ENCODE peak calls at places on chromosomes 4 and X, in seven cellular contexts. R is body of pancreas; C is CD4-positive, CD25-positive, alpha-beta regulatory T cell; M is left lung; Q is endothelial cell of umbilical vein; Y is aorta; Z is GM23248. J is an unnamed sample.

GRCh38 chrX:54540289-54540688 is 10.3 kb downstream of the GNL3L start:
- DNase-seq in M (no peak), R (no peak), C (no peak), Z (peak), Q (peak), Y (no peak), J (no peak)

GRCh38 chr4:108272566-108272965 is 103.8 kb upstream of the LEF1 start:
- DNase-seq in Z (no peak), C (no peak), Q (no peak), Y (no peak), R (no peak), M (no peak), J (no peak)

GRCh38 chrX:128460835-128461234 is 408.6 kb upstream of the ACTRT1 start:
- DNase-seq in M (no peak), R (no peak), C (no peak), Z (no peak), Y (no peak), Q (peak), J (no peak)

GRCh38 chr4:72313121-72313520 is 255.9 kb downstream of the ADAMTS3 start:
- DNase-seq in C (no peak), Z (peak), Q (no peak), R (no peak), Y (no peak), M (no peak), J (peak)

GRCh38 chrX:103101280-103102042 is 8.5 kb upstream of the NXF3 start:
- DNase-seq in Z (no peak), Y (no peak), Q (peak), M (no peak), C (no peak), R (peak), J (no peak)

GRCh38 chr4:40211224-40212185 is 14.7 kb downstream of the RHOH start:
- DNase-seq in C (no peak), Q (no peak), R (no peak), Y (no peak), Z (no peak), M (no peak), J (no peak)

GRCh38 chrX:107707866-107708265 is 67.7 kb downstream of the TSC22D3 start:
- DNase-seq in M (no peak), Z (no peak), Y (no peak), Q (no peak), R (no peak), C (no peak), J (no peak)

GRCh38 chr4:67036791-67037190 is 508.5 kb downstream of the CENPC start:
- DNase-seq in C (no peak), Z (no peak), M (no peak), Q (no peak), R (no peak), Y (no peak), J (no peak)

GRCh38 chr4:1871471-1872021 is 353 bp downstream of the NSD2 start:
- DNase-seq in Q (peak), Z (peak), Y (no peak), C (no peak), R (no peak), M (peak), J (peak)

GRCh38 chr4:7792616-7793015 is 147.0 kb downstream of the AFAP1 start:
- DNase-seq in Z (no peak), Y (no peak), R (no peak), C (no peak), Q (peak), M (no peak), J (no peak)

GRCh38 chr4:40164459-40164858 is 32.4 kb upstream of the RHOH start:
- DNase-seq in M (no peak), C (no peak), Q (no peak), R (no peak), Y (no peak), Z (no peak), J (no peak)

GRCh38 chrX:129768186-129768585 is 11.6 kb upstream of the SASH3 start:
- DNase-seq in C (no peak), Q (no peak), M (no peak), R (no peak), Z (no peak), Y (no peak), J (no peak)

GRCh38 chr4:9804918-9805317 is 23.5 kb downstream of the DRD5 start:
- DNase-seq in R (no peak), Z (peak), M (no peak), Y (no peak), C (no peak), Q (no peak), J (no peak)

GRCh38 chr4:176187610-176188009 is 7.8 kb downstream of the SPATA4 start:
- DNase-seq in M (no peak), Q (no peak), R (no peak), C (peak), Z (peak), Y (no peak), J (no peak)

GRCh38 chr4:3822230-3822947 is 56.2 kb downstream of the ADRA2C start:
- DNase-seq in R (no peak), M (no peak), Z (peak), C (no peak), Q (no peak), Y (no peak), J (no peak)

GRCh38 chr4:10716163-10716562 is 31.6 kb upstream of the CLNK start:
- DNase-seq in M (no peak), C (no peak), Q (no peak), Y (no peak), R (no peak), Z (no peak), J (no peak)

GRCh38 chr4:38896940-38897339 is 29.3 kb downstream of the FAM114A1 start:
- DNase-seq in Q (no peak), Y (no peak), M (no peak), C (no peak), R (no peak), Z (peak), J (no peak)

GRCh38 chr4:17027495-17027894 is 129.1 kb upstream of the LDB2 start:
- DNase-seq in Z (peak), C (no peak), Q (peak), M (no peak), Y (no peak), R (no peak), J (no peak)

GRCh38 chr4:125420499-125420898 is 105.7 kb downstream of the FAT4 start:
- DNase-seq in M (no peak), C (no peak), Q (no peak), R (no peak), Z (no peak), Y (no peak), J (no peak)

GRCh38 chr4:6121941-6122340 is 78.4 kb downstream of the JAKMIP1 start:
- DNase-seq in Z (no peak), Q (no peak), R (no peak), Y (no peak), M (no peak), C (no peak), J (no peak)

GRCh38 chrX:143437439-143437838 is 79.8 kb downstream of the SPANXN3 start:
- DNase-seq in Z (no peak), Y (no peak), M (no peak), Q (no peak), C (no peak), R (no peak), J (no peak)

DNA sequence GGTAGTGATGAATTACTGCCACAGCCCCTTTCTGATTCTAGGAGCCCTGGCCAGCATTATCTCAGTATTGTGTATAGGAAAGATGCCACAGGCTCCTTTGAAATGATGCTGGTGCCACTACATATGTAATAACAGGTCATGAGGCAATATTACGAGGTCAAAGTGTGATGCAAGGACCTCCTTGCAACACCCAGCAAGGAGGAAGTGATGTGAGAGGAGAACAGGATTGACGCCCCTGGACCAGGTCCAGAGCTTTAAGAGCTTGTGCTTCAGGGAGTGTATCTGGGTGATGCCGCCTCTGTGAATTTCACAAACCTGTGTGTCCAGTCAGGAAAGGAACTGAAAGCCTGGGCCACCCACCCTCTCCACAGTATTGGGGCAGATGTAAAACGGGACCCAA is 261.8 kb downstream of the MID1IP1 start:
- DNase-seq in R (peak), C (no peak), Q (no peak), Y (no peak), Z (no peak), M (peak), J (no peak)
- H3K27ac ChIP-seq in R (peak), C (no peak), Q (no peak), Y (no peak), Z (no peak), M (no peak), J (no peak)

GRCh38 chr4:84482564-84483563 is 16.2 kb downstream of the NKX6-1 start:
- DNase-seq in M (no peak), Y (peak), Z (peak), C (no peak), Q (no peak), R (no peak), J (no peak)
- H3K4me3 ChIP-seq in M (no peak), Y (no peak), Z (no peak), C (no peak), Q (no peak), R (no peak), J (no peak)

GRCh38 chr4:88630756-88631155 is 38.5 kb downstream of the HERC3 start:
- DNase-seq in Y (no peak), C (no peak), Z (peak), R (no peak), M (no peak), Q (peak), J (no peak)
- H3K27ac ChIP-seq in Y (no peak), C (no peak), Z (peak), R (no peak), M (no peak), Q (peak), J (no peak)

DNA sequence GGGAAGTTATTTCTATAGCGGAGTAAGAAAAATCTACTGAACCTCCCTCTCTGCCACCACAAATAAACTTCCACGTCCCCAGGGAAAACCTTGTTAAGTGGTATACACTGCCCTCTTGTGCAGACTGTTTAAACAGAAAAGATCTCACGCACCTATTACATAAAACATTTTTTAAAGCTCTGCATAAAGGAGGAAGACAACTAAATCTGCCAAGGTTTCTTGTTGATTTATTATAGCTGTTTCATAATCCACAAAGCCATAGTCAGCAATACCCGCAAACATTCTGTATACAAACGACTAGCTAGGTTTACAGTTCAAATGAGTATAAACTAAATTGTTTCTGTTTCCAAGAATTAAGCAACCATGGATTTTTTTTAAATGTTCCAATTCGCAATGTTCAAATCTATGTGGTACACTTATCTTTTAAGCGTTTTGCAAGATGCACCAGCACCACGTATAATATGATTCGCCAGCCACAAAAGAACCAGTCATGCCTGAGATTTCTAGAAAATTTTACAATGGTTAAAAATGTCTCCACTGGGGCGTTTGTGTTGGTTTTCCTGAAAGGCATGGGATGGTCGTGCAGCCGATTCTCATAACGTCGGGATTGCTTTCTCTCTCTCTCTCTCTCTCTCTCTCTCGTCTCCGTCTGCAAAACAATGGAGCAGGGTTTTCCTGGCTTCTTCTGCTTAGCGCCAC is 164.6 kb downstream of the PRKX start:
- DNase-seq in R (peak), Y (no peak), Z (peak), Q (peak), C (no peak), M (no peak), J (no peak)
- H3K4me3 ChIP-seq in R (no peak), Y (no peak), Z (peak), Q (no peak), C (no peak), M (no peak), J (no peak)

DNA sequence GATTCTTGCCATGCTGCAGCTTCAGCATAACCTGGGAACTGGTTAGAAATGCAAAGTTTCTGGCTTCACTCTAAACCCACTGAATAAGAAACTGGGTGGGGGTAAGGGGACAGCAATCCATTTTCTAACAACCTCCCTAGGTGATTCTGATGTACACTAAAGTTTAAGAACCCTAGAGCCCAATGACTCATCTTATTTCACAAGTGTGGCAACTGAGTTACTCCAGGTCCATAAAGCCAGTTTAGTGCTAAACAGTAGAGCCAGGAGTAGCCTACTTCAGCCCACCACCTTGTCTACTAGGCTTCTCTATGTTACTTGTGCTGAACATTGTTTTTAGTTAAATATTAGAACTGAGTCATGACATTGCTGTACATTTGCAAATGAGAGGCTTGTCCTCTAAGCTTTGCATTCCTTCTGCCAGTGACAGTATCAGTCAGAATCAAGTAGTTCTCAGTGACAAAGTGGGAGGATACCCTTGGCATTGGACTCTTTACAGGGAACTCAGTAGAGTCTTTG is 517.9 kb downstream of the RPA4 start:
- DNase-seq in Z (peak), Y (no peak), Q (no peak), R (no peak), M (no peak), C (no peak), J (no peak)
- H3K27ac ChIP-seq in Z (no peak), Y (no peak), Q (no peak), R (no peak), M (no peak), C (no peak), J (no peak)